ENCODE peak calls at places on chromosomes 6 and 20, in four cellular contexts. X is kidney, G is lung, K is tibial artery. F is an unnamed sample.
A peak's percentile ranks its signal among the peaks of the same experiment; 100 is the strongest.

GRCh38 chr6:28211840-28212509 is 13.1 kb upstream of the ZSCAN9 start:
- DNase-seq in X (no peak), G (no peak), K (no peak), F (no peak)

GRCh38 chr6:163588211-163588919 is 173.8 kb downstream of the QKI start:
- DNase-seq in X (no peak), G (no peak), K (no peak), F (no peak)

GRCh38 chr6:33850869-33851541 is 47.2 kb upstream of the MLN start:
- DNase-seq in X (peak; percentile 34), G (no peak), K (no peak), F (no peak)

GRCh38 chr20:25987073-25987927 is 290.6 kb upstream of the ZNF337 start:
- DNase-seq in X (peak; percentile 79), G (no peak), K (no peak), F (peak; percentile 32)

GRCh38 chr6:35731414-35731735 is 5.5 kb upstream of the ARMC12 start:
- DNase-seq in X (peak; percentile 99), G (peak; percentile 97), K (peak; percentile 99), F (peak; percentile 95)

GRCh38 chr6:152954443-152954842 is 28.4 kb downstream of the FBXO5 start:
- DNase-seq in X (no peak), G (no peak), K (no peak), F (no peak)

GRCh38 chr20:481167-481566 is 18.8 kb upstream of the TBC1D20 start:
- DNase-seq in X (no peak), G (no peak), K (no peak), F (no peak)

GRCh38 chr20:49563015-49563980 is 4.6 kb downstream of the PTGIS start:
- DNase-seq in X (no peak), G (no peak), K (peak; percentile 20), F (no peak)

GRCh38 chr6:100796049-100796823 is 84.9 kb downstream of the ASCC3 start:
- DNase-seq in X (no peak), G (no peak), K (no peak), F (no peak)

GRCh38 chr6:120202878-120203277 is 853.3 kb upstream of the MAN1A1 start:
- DNase-seq in X (no peak), G (no peak), K (no peak), F (no peak)

GRCh38 chr20:60009318-60009717 is 51.1 kb downstream of the CDH26 start:
- DNase-seq in X (no peak), G (peak; percentile 13), K (no peak), F (no peak)

GRCh38 chr20:3696200-3696599 is 14.4 kb upstream of the ADAM33 start:
- DNase-seq in X (no peak), G (no peak), K (no peak), F (no peak)

GRCh38 chr6:18047406-18047805 is 60.0 kb upstream of the KIF13A start:
- DNase-seq in X (no peak), G (no peak), K (no peak), F (no peak)

F was measured in mucosa of gallbladder.